ENCODE peak calls at places on chromosomes 2 and 18, in seven cellular contexts. H is stimulated activated CD8-positive, alpha-beta memory T cell treated with anti-CD3 and anti-CD28 coated beads, Interleukin-15, amount 100 ng/mL, for 4 hours; C is kidney epithelial cell; O is activated CD8-positive, alpha-beta memory T cell treated with anti-CD3 and anti-CD28 coated beads for 1 hour; Q is astrocyte of the cerebellum; J is endothelial cell of umbilical vein; Y is bronchial epithelial cell. V is an unnamed sample.
A peak's percentile ranks its signal among the peaks of the same experiment; 100 is the strongest.

GRCh38 chr2:221818569-221818968 is 246.5 kb upstream of the EPHA4 start:
- DNase-seq in O (no peak), C (no peak), Q (no peak), J (no peak), Y (peak; percentile 43), H (no peak), V (no peak)

GRCh38 chr2:142974288-142975024 is 97.0 kb downstream of the KYNU start:
- DNase-seq in Y (peak; percentile 93), Q (peak; percentile 15), C (no peak), H (no peak), O (no peak), J (peak; percentile 92), V (peak; percentile 76)

GRCh38 chr2:238100821-238101771 is 956 bp downstream of the ESPNL start:
- DNase-seq in H (no peak), Q (no peak), Y (no peak), O (no peak), J (no peak), C (no peak), V (no peak)

GRCh38 chr2:55943466-55943865 is 19.9 kb upstream of the EFEMP1 start:
- DNase-seq in H (no peak), O (no peak), Q (no peak), Y (peak; percentile 81), C (no peak), J (no peak), V (no peak)

GRCh38 chr2:56337342-56337741 is 153.6 kb downstream of the CCDC85A start:
- DNase-seq in C (no peak), Q (no peak), H (no peak), J (peak; percentile 30), O (no peak), Y (peak; percentile 14), V (no peak)

GRCh38 chr2:38600242-38600891 is 2.4 kb downstream of the HNRNPLL start:
- DNase-seq in C (no peak), J (peak; percentile 24), O (no peak), Q (no peak), H (no peak), Y (no peak), V (peak; percentile 22)

GRCh38 chr2:226791056-226791486 is 8.5 kb downstream of the IRS1 start:
- DNase-seq in J (peak; percentile 49), Q (no peak), Y (no peak), C (no peak), H (peak; percentile 27), O (no peak), V (peak; percentile 53)

GRCh38 chr18:13710460-13710859 is 15.9 kb downstream of the FAM210A start:
- DNase-seq in J (no peak), O (no peak), Q (no peak), Y (peak; percentile 93), C (peak; percentile 60), H (no peak), V (no peak)

V was measured in A673.